ENCODE peak calls at places on chromosomes 13 and 19, in eight cellular contexts. L is HFFc6; S is right atrium auricular region; B is mucosa of descending colon; T is anterior cingulate cortex; Z is stimulated activated CD4-positive, alpha-beta T cell treated with anti-CD3 and anti-CD28 coated beads, TNF-alpha, amount 100 ng/mL, for 24 hours; C is T follicular helper cell; A is activated B cell treated with CpG ODN at 0.5 μM for 24 hours. E is an unnamed sample.
A peak's percentile ranks its signal among the peaks of the same experiment; 100 is the strongest.

GRCh38 chr13:106558527-106558926 is 9.4 kb downstream of the ARGLU1 start:
- DNase-seq in L (no peak), S (no peak), B (no peak), T (no peak), Z (no peak), C (no peak), A (no peak), E (no peak)

GRCh38 chr19:29188289-29188688 is 24.7 kb downstream of the UQCRFS1 start:
- DNase-seq in L (no peak), S (no peak), B (no peak), T (no peak), Z (no peak), C (no peak), A (no peak), E (no peak)

GRCh38 chr13:27481766-27482165 is 31.4 kb upstream of the MTIF3 start:
- DNase-seq in L (no peak), S (peak; percentile 51), B (no peak), T (no peak), Z (no peak), C (peak; percentile 3), A (no peak), E (no peak)

GRCh38 chr13:34817246-34817645 is 124.8 kb upstream of the NBEA start:
- DNase-seq in L (peak; percentile 4), S (no peak), B (no peak), T (no peak), Z (no peak), C (no peak), A (no peak), E (no peak)

GRCh38 chr13:60143775-60144174 is 20.0 kb downstream of the DIAPH3 start:
- DNase-seq in L (no peak), S (no peak), B (no peak), T (no peak), Z (no peak), C (no peak), A (no peak), E (no peak)

GRCh38 chr13:110869805-110870706 is 44.8 kb downstream of the ANKRD10 start:
- DNase-seq in L (peak; percentile 100), S (peak; percentile 99), B (peak; percentile 80), T (peak; percentile 35), Z (no peak), C (no peak), A (no peak), E (no peak)

GRCh38 chr13:81487151-81487550 is 1146.2 kb upstream of the SPRY2 start:
- DNase-seq in L (no peak), S (no peak), B (no peak), T (no peak), Z (no peak), C (no peak), A (no peak), E (peak; percentile 28)

GRCh38 chr19:42568006-42568405 is 26.7 kb downstream of the CEACAM8 start:
- DNase-seq in L (no peak), S (no peak), B (no peak), T (no peak), Z (no peak), C (no peak), A (no peak), E (no peak)

GRCh38 chr13:42547615-42548014 is 26.3 kb upstream of the TNFSF11 start:
- DNase-seq in L (no peak), S (no peak), B (no peak), T (no peak), Z (no peak), C (no peak), A (no peak), E (no peak)